ENCODE peak calls at places on chromosome 16, in five cellular contexts. Z, L, I, E and Y are unnamed samples.

GRCh38 chr16:80084614-80085013 is 456.2 kb upstream of the DYNLRB2 start:
- DNase-seq in E (no peak), L (peak), I (peak), Z (no peak), Y (peak)

GRCh38 chr16:86122681-86123342 is 223.8 kb downstream of the IRF8 start:
- DNase-seq in E (no peak), I (no peak), L (no peak), Z (no peak), Y (peak)

GRCh38 chr16:78325532-78325931 is 226.1 kb downstream of the WWOX start:
- DNase-seq in L (no peak), E (no peak), Z (no peak), I (no peak), Y (no peak)

GRCh38 chr16:4114257-4115208 is 1.7 kb downstream of the ADCY9 start:
- DNase-seq in Z (peak), I (peak), L (no peak), E (no peak), Y (no peak)

GRCh38 chr16:81621496-81621895 is 157.6 kb upstream of the PLCG2 start:
- DNase-seq in Z (no peak), L (no peak), E (no peak), I (no peak), Y (no peak)

GRCh38 chr16:24896439-24896838 is 50.7 kb downstream of the SLC5A11 start:
- DNase-seq in E (no peak), L (no peak), I (no peak), Z (no peak), Y (no peak)

GRCh38 chr16:31177136-31177535 is 2.8 kb upstream of the FUS start:
- DNase-seq in I (no peak), Z (no peak), E (no peak), L (no peak), Y (no peak)

GRCh38 chr16:9578459-9578858 is 487.0 kb downstream of the HAPSTR1 start:
- DNase-seq in Z (no peak), E (no peak), L (no peak), I (no peak), Y (no peak)

GRCh38 chr16:30893744-30894539 is at the start of gene BCL7C:
- DNase-seq in E (peak), I (peak), Z (peak), L (peak), Y (peak)

GRCh38 chr16:49639739-49640388 is 216.0 kb downstream of the ZNF423 start:
- DNase-seq in L (no peak), Z (peak), E (no peak), I (peak), Y (no peak)

GRCh38 chr16:2159052-2159838 is 3.7 kb downstream of the TRAF7 start:
- DNase-seq in L (no peak), I (peak), Z (peak), E (no peak), Y (peak)

GRCh38 chr16:2959206-2959605 is 4.9 kb upstream of the KREMEN2 start:
- DNase-seq in E (no peak), Z (no peak), I (no peak), L (no peak), Y (no peak)

GRCh38 chr16:89973235-89973634 is 24.7 kb downstream of the DEF8 start:
- DNase-seq in Z (no peak), L (no peak), I (no peak), E (no peak), Y (no peak)
- H3K27ac ChIP-seq in Z (peak), L (peak), I (no peak), E (peak), Y (peak)

DNA sequence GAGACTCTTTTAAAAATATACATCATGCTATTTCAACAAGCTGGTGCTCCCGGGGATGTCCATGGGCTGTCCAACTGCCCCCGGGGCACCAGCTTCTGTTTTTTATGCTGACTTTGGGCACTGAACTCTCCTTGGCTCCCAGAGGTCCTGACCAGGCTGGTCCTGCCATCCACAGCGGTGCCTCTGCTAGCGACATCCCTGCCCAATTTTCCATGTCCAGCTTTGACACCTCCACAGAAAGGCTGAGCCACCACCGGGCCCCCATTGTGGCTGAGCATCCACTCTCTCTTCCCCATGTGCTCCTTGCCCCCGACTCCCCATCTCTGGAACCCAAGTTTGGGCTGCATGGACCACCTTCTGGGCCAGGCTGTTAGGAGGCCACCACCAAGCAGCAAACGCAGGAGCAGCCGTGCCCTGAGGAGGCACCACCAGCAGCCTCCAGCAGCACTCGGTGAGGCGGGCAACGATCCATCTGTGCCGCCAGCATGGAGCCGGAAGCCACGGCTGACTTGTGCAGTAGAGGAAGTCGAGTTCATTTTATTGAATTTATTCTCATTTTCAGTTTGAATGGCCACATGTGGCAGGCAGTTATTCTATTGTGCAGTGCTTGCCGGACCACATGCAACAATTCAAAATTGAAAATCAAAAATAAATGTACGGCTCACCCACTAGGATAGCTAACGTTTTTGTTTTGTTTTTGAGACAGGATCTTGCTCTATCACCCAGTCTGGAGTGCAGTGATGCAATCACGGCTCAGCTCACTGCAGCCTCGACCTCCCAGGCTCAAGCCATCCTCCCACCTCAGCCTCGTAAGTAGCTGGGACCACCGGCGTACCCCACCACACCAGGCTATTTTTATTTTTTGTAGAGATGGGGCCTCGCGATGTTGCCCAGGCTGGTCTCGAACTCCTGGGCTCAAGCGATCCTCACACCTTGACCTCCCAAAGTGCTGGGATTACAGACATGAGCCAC is 2.8 kb upstream of the MEAK7 start:
- DNase-seq in L (no peak), E (no peak), I (no peak), Z (no peak), Y (no peak)
- H3K4me3 ChIP-seq in L (no peak), E (no peak), I (no peak), Z (no peak), Y (no peak)

GRCh38 chr16:29820271-29820701 is at the start of gene MVP:
- DNase-seq in Z (peak), L (peak), I (peak), E (no peak), Y (peak)
- TF ChIP-seq POLR2A in Z (peak), L (peak), I (peak), E (peak), Y (no peak)

DNA sequence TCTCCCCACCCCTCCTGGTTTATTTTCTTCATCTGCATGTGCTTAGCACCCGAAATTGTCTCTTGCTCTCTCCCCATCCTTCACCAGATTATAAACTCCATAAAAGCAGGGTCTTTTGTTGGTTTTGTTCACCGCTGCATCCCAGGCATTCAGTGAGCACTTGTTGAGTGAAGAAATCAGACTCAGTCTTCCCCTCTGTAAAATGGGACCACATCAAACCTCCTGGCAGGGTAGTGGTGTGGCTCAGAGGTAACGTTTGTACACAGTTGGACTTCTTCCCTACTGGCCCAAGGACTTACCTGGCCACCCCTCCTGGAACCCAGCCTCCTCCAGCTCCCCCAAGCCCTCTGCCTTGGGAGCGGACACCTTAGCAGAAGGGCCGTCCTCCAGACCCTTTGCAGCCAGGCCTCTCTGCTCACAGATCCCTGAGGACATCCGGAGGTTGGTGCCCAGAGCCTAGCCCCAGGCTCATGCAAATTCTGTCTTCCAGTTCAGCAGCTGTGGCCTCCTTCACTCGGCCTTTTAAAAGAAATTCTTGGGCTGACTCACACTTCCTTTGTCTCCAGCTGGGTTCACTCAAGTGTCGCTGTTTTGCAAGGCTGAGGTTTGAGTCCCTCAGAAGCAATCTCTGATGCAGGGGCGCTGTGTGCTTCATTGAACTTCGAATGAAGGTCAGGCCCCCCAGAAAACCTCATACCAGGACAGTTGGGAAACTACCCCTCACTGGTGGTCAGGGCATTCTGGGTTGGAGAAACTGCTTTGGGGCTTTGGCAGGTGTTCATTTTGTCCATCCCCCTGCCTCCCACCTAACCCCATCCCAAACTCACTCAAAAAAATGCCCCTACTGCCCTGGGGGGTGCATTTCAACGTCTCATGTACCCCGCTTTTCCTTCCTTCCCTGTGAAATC is 16.8 kb upstream of the RMI2 start:
- DNase-seq in Z (no peak), I (peak), L (peak), E (peak), Y (peak)
- H3K27ac ChIP-seq in Z (peak), I (no peak), L (no peak), E (peak), Y (peak)

GRCh38 chr16:28936784-28937155 is 5.0 kb downstream of the CD19 start:
- DNase-seq in L (no peak), E (no peak), Z (no peak), I (no peak), Y (no peak)

GRCh38 chr16:28938721-28939120 is 7.0 kb downstream of the CD19 start:
- DNase-seq in L (no peak), E (no peak), I (no peak), Z (no peak), Y (no peak)

GRCh38 chr16:28935333-28935732 is 3.6 kb downstream of the CD19 start:
- DNase-seq in L (no peak), I (no peak), Z (no peak), E (no peak), Y (no peak)

GRCh38 chr16:28937222-28937876 is 5.6 kb downstream of the CD19 start:
- DNase-seq in Z (no peak), L (no peak), E (no peak), I (no peak), Y (no peak)

DNA sequence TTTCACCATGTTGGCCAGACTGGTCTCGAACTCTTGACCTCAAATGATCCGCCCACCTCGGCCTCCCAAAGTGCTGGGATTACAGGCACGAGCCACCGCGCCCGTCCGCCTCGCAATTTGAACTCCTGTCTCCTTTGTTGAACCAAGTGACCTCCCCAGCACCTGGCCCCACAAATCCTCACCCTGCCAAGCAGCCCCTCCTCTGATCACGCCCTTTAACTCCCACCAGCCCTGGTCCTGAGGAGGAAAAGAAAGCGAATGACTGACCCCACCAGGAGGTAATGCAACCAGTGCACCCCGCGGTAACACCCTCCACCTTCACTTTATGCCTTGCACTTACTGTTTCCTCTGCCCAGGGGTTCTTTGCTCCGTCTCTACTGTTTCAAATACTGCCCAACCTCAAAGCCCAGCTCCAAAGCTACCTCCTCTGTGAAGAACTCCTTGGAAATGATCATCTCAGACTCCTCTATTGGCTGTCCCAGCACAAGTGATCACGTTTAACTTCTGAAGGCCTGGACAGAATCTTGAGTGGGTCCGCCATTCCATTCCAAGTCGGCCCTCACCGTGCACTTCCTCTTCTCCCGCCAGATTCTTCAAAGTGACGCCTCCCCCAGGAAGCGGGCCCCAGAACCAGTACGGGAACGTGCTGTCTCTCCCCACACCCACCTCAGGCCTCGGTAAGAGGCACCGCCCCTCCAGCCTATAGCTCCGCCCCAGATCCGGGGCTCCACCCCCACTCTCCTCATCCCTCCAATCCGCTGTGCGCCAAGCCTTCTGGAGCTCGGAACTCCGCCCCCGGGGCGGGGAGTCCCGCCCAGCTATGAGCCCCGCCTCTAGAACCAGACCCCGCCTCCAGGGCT is 4.4 kb downstream of the CD19 start:
- DNase-seq in I (peak), Z (peak), E (peak), L (peak), Y (peak)
- H3K4me3 ChIP-seq in I (no peak), Z (peak), E (no peak), L (no peak), Y (peak)

GRCh38 chr16:54175552-54176375 is 110.8 kb downstream of the IRX3 start:
- DNase-seq in L (no peak), I (no peak), E (no peak), Z (no peak), Y (no peak)

GRCh38 chr16:54175169-54175551 is 111.4 kb downstream of the IRX3 start:
- DNase-seq in E (no peak), L (no peak), I (no peak), Z (no peak), Y (no peak)

GRCh38 chr16:54173489-54173888 is 113.1 kb downstream of the IRX3 start:
- DNase-seq in I (no peak), L (no peak), Z (no peak), E (no peak), Y (no peak)

GRCh38 chr16:54174750-54175149 is 111.8 kb downstream of the IRX3 start:
- DNase-seq in E (no peak), I (no peak), Z (no peak), L (no peak), Y (no peak)

GRCh38 chr16:54174201-54174600 is 112.4 kb downstream of the IRX3 start:
- DNase-seq in L (no peak), I (no peak), Z (no peak), E (no peak), Y (no peak)
- TF ChIP-seq POLR2A in L (no peak), I (no peak), Z (no peak), E (no peak), Y (no peak)